ENCODE peak calls at places on chromosomes 16 and 17, in nine cellular contexts. Q, S, I, T, C, L, J, R and G are unnamed samples.

GRCh38 chr16:86899757-86900156 is 321.4 kb downstream of the FOXL1 start:
- DNase-seq in Q (no peak), S (no peak), I (no peak), T (no peak), C (peak), L (no peak), J (peak), R (no peak), G (no peak)

GRCh38 chr16:48903054-48903453 is 293.1 kb upstream of the N4BP1 start:
- DNase-seq in Q (no peak), S (no peak), I (no peak), T (no peak), C (no peak), L (no peak), J (no peak), R (no peak), G (no peak)

GRCh38 chr16:3112058-3112880 is at the start of gene ZNF205:
- DNase-seq in Q (peak), S (no peak), I (peak), T (no peak), C (peak), L (peak), J (peak), R (no peak), G (no peak)

GRCh38 chr17:77286641-77287431 is 146.1 kb downstream of the SEC14L1 start:
- DNase-seq in Q (no peak), S (no peak), I (peak), T (peak), C (peak), L (peak), J (no peak), R (no peak), G (no peak)

GRCh38 chr17:44281570-44281969 is 13.6 kb upstream of the SLC4A1 start:
- DNase-seq in Q (no peak), S (no peak), I (no peak), T (no peak), C (no peak), L (no peak), J (no peak), R (no peak), G (no peak)

GRCh38 chr17:2025622-2026309 is 632 bp upstream of the RTN4RL1 start:
- DNase-seq in Q (peak), S (no peak), I (peak), T (no peak), C (peak), L (peak), J (no peak), R (no peak), G (no peak)

GRCh38 chr17:80082403-80083135 is 18.8 kb upstream of the GAA start:
- DNase-seq in Q (peak), S (no peak), I (peak), T (peak), C (peak), L (peak), J (peak), R (no peak), G (peak)

GRCh38 chr17:27384261-27384701 is 72.0 kb upstream of the KSR1 start:
- DNase-seq in Q (no peak), S (no peak), I (peak), T (no peak), C (peak), L (no peak), J (peak), R (peak), G (no peak)

GRCh38 chr16:31093132-31093703 is 1.4 kb downstream of the VKORC1 start:
- DNase-seq in Q (peak), S (no peak), I (peak), T (no peak), C (peak), L (peak), J (no peak), R (no peak), G (peak)

GRCh38 chr17:77036841-77037381 is 103.9 kb upstream of the SEC14L1 start:
- DNase-seq in Q (peak), S (no peak), I (no peak), T (no peak), C (no peak), L (no peak), J (no peak), R (no peak), G (no peak)

GRCh38 chr17:44919885-44920564 is 4.7 kb upstream of the GFAP start:
- DNase-seq in Q (peak), S (peak), I (peak), T (peak), C (peak), L (peak), J (peak), R (peak), G (peak)

GRCh38 chr17:37802061-37802460 is 57.2 kb upstream of the HNF1B start:
- DNase-seq in Q (no peak), S (no peak), I (no peak), T (no peak), C (no peak), L (no peak), J (no peak), R (no peak), G (no peak)

GRCh38 chr16:4212934-4213296 is 29.0 kb downstream of the SRL start:
- DNase-seq in Q (no peak), S (no peak), I (no peak), T (peak), C (peak), L (peak), J (peak), R (no peak), G (no peak)

GRCh38 chr16:55487048-55487803 is 8.2 kb downstream of the MMP2 start:
- DNase-seq in Q (no peak), S (no peak), I (no peak), T (no peak), C (peak), L (peak), J (peak), R (peak), G (no peak)

GRCh38 chr16:88923926-88924833 is 52.8 kb downstream of the CBFA2T3 start:
- DNase-seq in Q (no peak), S (no peak), I (no peak), T (no peak), C (no peak), L (no peak), J (no peak), R (no peak), G (no peak)

GRCh38 chr17:82793974-82794620 is 42.2 kb downstream of the TBCD start:
- DNase-seq in Q (no peak), S (no peak), I (no peak), T (no peak), C (no peak), L (peak), J (peak), R (no peak), G (no peak)

GRCh38 chr17:76408037-76408849 is 23.8 kb downstream of the SPHK1 start:
- DNase-seq in Q (no peak), S (peak), I (peak), T (peak), C (peak), L (peak), J (peak), R (no peak), G (no peak)

GRCh38 chr17:69423450-69423849 is 9.0 kb downstream of the MAP2K6 start:
- DNase-seq in Q (no peak), S (no peak), I (no peak), T (no peak), C (no peak), L (no peak), J (no peak), R (no peak), G (no peak)

GRCh38 chr17:2238432-2239169 is 65.0 kb downstream of the SMG6 start:
- DNase-seq in Q (peak), S (no peak), I (no peak), T (no peak), C (no peak), L (no peak), J (no peak), R (no peak), G (no peak)

GRCh38 chr17:49373115-49373514 is 11.1 kb upstream of the ZNF652 start:
- DNase-seq in Q (no peak), S (no peak), I (no peak), T (no peak), C (no peak), L (no peak), J (no peak), R (no peak), G (no peak)

GRCh38 chr16:1470543-1471251 is 4.1 kb downstream of the CLCN7 start:
- DNase-seq in Q (no peak), S (no peak), I (no peak), T (no peak), C (peak), L (no peak), J (peak), R (no peak), G (peak)

GRCh38 chr17:12996357-12996756 is 21.5 kb downstream of the ELAC2 start:
- DNase-seq in Q (no peak), S (no peak), I (no peak), T (no peak), C (no peak), L (no peak), J (no peak), R (no peak), G (no peak)

GRCh38 chr16:30738984-30739951 is 9.0 kb upstream of the PHKG2 start:
- DNase-seq in Q (no peak), S (no peak), I (no peak), T (no peak), C (no peak), L (no peak), J (no peak), R (no peak), G (no peak)

GRCh38 chr17:75664099-75664549 is 2.8 kb downstream of the RECQL5 start:
- DNase-seq in Q (no peak), S (no peak), I (no peak), T (no peak), C (no peak), L (no peak), J (no peak), R (no peak), G (no peak)

GRCh38 chr17:37713624-37714023 is 31.2 kb downstream of the HNF1B start:
- DNase-seq in Q (no peak), S (no peak), I (no peak), T (no peak), C (no peak), L (no peak), J (no peak), R (no peak), G (no peak)

GRCh38 chr17:72790194-72790593 is 302.3 kb downstream of the SLC39A11 start:
- DNase-seq in Q (no peak), S (no peak), I (no peak), T (no peak), C (no peak), L (no peak), J (no peak), R (no peak), G (no peak)